ENCODE peak calls at places on chromosomes 1 and 21, in five cellular contexts. W is choroid plexus epithelial cell; Y is neuronal stem cell; J is activated CD4-positive, alpha-beta T cell treated with anti-CD3 and anti-CD28 coated beads, Interleukin-2, amount 50 U/mL, for 4 hours; M is RWPE1. N is an unnamed sample.

GRCh38 chr1:50308883-50309282 is 114.4 kb downstream of the DMRTA2 start:
- DNase-seq in W (peak; percentile 16), Y (peak; percentile 84), J (no peak), M (peak; percentile 49), N (peak; percentile 28)

GRCh38 chr1:223621312-223621734 is 44.2 kb downstream of the CAPN8 start:
- DNase-seq in W (no peak), Y (no peak), J (no peak), M (no peak), N (no peak)

GRCh38 chr1:180571832-180572636 is 13.3 kb downstream of the OVAAL start:
- DNase-seq in W (no peak), Y (no peak), J (no peak), M (peak; percentile 45), N (no peak)

GRCh38 chr1:44089371-44090070 is 29.1 kb upstream of the KLF17 start:
- DNase-seq in W (peak; percentile 58), Y (no peak), J (no peak), M (peak; percentile 28), N (peak; percentile 21)

GRCh38 chr1:246689409-246689997 is 34.7 kb upstream of the SCCPDH start:
- DNase-seq in W (peak; percentile 78), Y (peak; percentile 46), J (peak; percentile 7), M (peak; percentile 76), N (peak; percentile 71)

GRCh38 chr1:236904874-236905741 is 99.1 kb downstream of the MT1HL1 start:
- DNase-seq in W (peak; percentile 89), Y (no peak), J (no peak), M (peak; percentile 87), N (peak; percentile 94)

GRCh38 chr1:232301246-232301645 is 328.7 kb downstream of the SIPA1L2 start:
- DNase-seq in W (no peak), Y (no peak), J (no peak), M (no peak), N (no peak)

GRCh38 chr1:151011154-151011850 is 3.1 kb downstream of the PRUNE1 start:
- DNase-seq in W (no peak), Y (no peak), J (no peak), M (no peak), N (no peak)

GRCh38 chr1:31792541-31792940 is 23.3 kb downstream of the SPOCD1 start:
- DNase-seq in W (no peak), Y (no peak), J (no peak), M (no peak), N (no peak)

GRCh38 chr1:245765241-245766000 is 610.6 kb downstream of the KIF26B start:
- DNase-seq in W (peak; percentile 68), Y (no peak), J (no peak), M (no peak), N (peak; percentile 63)

GRCh38 chr21:42654179-42654912 is 925 bp downstream of the PDE9A start:
- DNase-seq in W (no peak), Y (peak; percentile 69), J (no peak), M (no peak), N (no peak)

GRCh38 chr1:168719306-168720111 is 9.5 kb downstream of the DPT start:
- DNase-seq in W (no peak), Y (no peak), J (no peak), M (peak; percentile 95), N (no peak)

GRCh38 chr21:34670962-34671348 is 2.2 kb downstream of the CLIC6 start:
- DNase-seq in W (no peak), Y (no peak), J (no peak), M (no peak), N (no peak)

GRCh38 chr21:44903054-44903685 is 17.5 kb downstream of the ITGB2 start:
- DNase-seq in W (no peak), Y (no peak), J (no peak), M (no peak), N (no peak)

GRCh38 chr1:44208216-44208615 is 5.1 kb upstream of the DMAP1 start:
- DNase-seq in W (no peak), Y (no peak), J (no peak), M (no peak), N (no peak)